ENCODE peak calls at places on chromosome 18, in ten cellular contexts. One of them, this sample, is unnamed.

GRCh38 chr18:43265465-43265864 is 11.8 kb downstream of the SYT4 start:
- DNase-seq in neural crest cell: no peak
- DNase-seq in HTR-8/SVneo: no peak
- DNase-seq in substantia nigra: no peak
- DNase-seq in activated CD8-positive, alpha-beta memory T cell treated with anti-CD3 and anti-CD28 coated beads, Interleukin-2, amount 10 ng/mL, durations not matched to agents 7 days and 5 days: no peak
- DNase-seq in fibroblast of mammary gland: no peak
- DNase-seq in stimulated activated CD8-positive, alpha-beta memory T cell treated with anti-CD3 and anti-CD28 coated beads, Interleukin-15, amount 100 ng/mL, for 24 hours: no peak
- DNase-seq in GM19239: no peak
- DNase-seq in amniotic stem cell: no peak
- DNase-seq in B cell: no peak
- DNase-seq in this sample: no peak

GRCh38 chr18:54828290-54828871 is at the start of gene RAB27B:
- DNase-seq in neural crest cell: peak
- DNase-seq in HTR-8/SVneo: peak
- DNase-seq in substantia nigra: no peak
- DNase-seq in activated CD8-positive, alpha-beta memory T cell treated with anti-CD3 and anti-CD28 coated beads, Interleukin-2, amount 10 ng/mL, durations not matched to agents 7 days and 5 days: peak
- DNase-seq in fibroblast of mammary gland: peak
- DNase-seq in stimulated activated CD8-positive, alpha-beta memory T cell treated with anti-CD3 and anti-CD28 coated beads, Interleukin-15, amount 100 ng/mL, for 24 hours: peak
- DNase-seq in GM19239: no peak
- DNase-seq in amniotic stem cell: peak
- DNase-seq in B cell: peak
- DNase-seq in this sample: no peak

GRCh38 chr18:32086866-32087265 is 4.8 kb upstream of the RNF138 start:
- DNase-seq in neural crest cell: no peak
- DNase-seq in HTR-8/SVneo: no peak
- DNase-seq in substantia nigra: no peak
- DNase-seq in activated CD8-positive, alpha-beta memory T cell treated with anti-CD3 and anti-CD28 coated beads, Interleukin-2, amount 10 ng/mL, durations not matched to agents 7 days and 5 days: no peak
- DNase-seq in fibroblast of mammary gland: peak
- DNase-seq in stimulated activated CD8-positive, alpha-beta memory T cell treated with anti-CD3 and anti-CD28 coated beads, Interleukin-15, amount 100 ng/mL, for 24 hours: no peak
- DNase-seq in GM19239: no peak
- DNase-seq in amniotic stem cell: no peak
- DNase-seq in B cell: no peak
- DNase-seq in this sample: no peak

GRCh38 chr18:63137999-63138448 is 181.5 kb downstream of the BCL2 start:
- DNase-seq in neural crest cell: no peak
- DNase-seq in HTR-8/SVneo: no peak
- DNase-seq in substantia nigra: no peak
- DNase-seq in activated CD8-positive, alpha-beta memory T cell treated with anti-CD3 and anti-CD28 coated beads, Interleukin-2, amount 10 ng/mL, durations not matched to agents 7 days and 5 days: peak
- DNase-seq in fibroblast of mammary gland: no peak
- DNase-seq in stimulated activated CD8-positive, alpha-beta memory T cell treated with anti-CD3 and anti-CD28 coated beads, Interleukin-15, amount 100 ng/mL, for 24 hours: no peak
- DNase-seq in GM19239: no peak
- DNase-seq in amniotic stem cell: no peak
- DNase-seq in B cell: peak
- DNase-seq in this sample: no peak

GRCh38 chr18:53305471-53305870 is 919.0 kb downstream of the MBD2 start:
- DNase-seq in neural crest cell: no peak
- DNase-seq in HTR-8/SVneo: no peak
- DNase-seq in substantia nigra: no peak
- DNase-seq in activated CD8-positive, alpha-beta memory T cell treated with anti-CD3 and anti-CD28 coated beads, Interleukin-2, amount 10 ng/mL, durations not matched to agents 7 days and 5 days: no peak
- DNase-seq in fibroblast of mammary gland: no peak
- DNase-seq in stimulated activated CD8-positive, alpha-beta memory T cell treated with anti-CD3 and anti-CD28 coated beads, Interleukin-15, amount 100 ng/mL, for 24 hours: no peak
- DNase-seq in GM19239: no peak
- DNase-seq in amniotic stem cell: no peak
- DNase-seq in B cell: no peak
- DNase-seq in this sample: no peak

GRCh38 chr18:43539862-43540261 is 262.6 kb upstream of the SYT4 start:
- DNase-seq in neural crest cell: no peak
- DNase-seq in HTR-8/SVneo: no peak
- DNase-seq in substantia nigra: no peak
- DNase-seq in activated CD8-positive, alpha-beta memory T cell treated with anti-CD3 and anti-CD28 coated beads, Interleukin-2, amount 10 ng/mL, durations not matched to agents 7 days and 5 days: no peak
- DNase-seq in fibroblast of mammary gland: peak
- DNase-seq in stimulated activated CD8-positive, alpha-beta memory T cell treated with anti-CD3 and anti-CD28 coated beads, Interleukin-15, amount 100 ng/mL, for 24 hours: no peak
- DNase-seq in GM19239: no peak
- DNase-seq in amniotic stem cell: no peak
- DNase-seq in B cell: no peak
- DNase-seq in this sample: no peak

GRCh38 chr18:56641714-56642331 is 3.4 kb upstream of the TXNL1 start:
- DNase-seq in neural crest cell: no peak
- DNase-seq in HTR-8/SVneo: no peak
- DNase-seq in substantia nigra: no peak
- DNase-seq in activated CD8-positive, alpha-beta memory T cell treated with anti-CD3 and anti-CD28 coated beads, Interleukin-2, amount 10 ng/mL, durations not matched to agents 7 days and 5 days: no peak
- DNase-seq in fibroblast of mammary gland: peak
- DNase-seq in stimulated activated CD8-positive, alpha-beta memory T cell treated with anti-CD3 and anti-CD28 coated beads, Interleukin-15, amount 100 ng/mL, for 24 hours: no peak
- DNase-seq in GM19239: no peak
- DNase-seq in amniotic stem cell: no peak
- DNase-seq in B cell: no peak
- DNase-seq in this sample: no peak

GRCh38 chr18:35456181-35456850 is 41.4 kb downstream of the INO80C start:
- DNase-seq in neural crest cell: no peak
- DNase-seq in HTR-8/SVneo: no peak
- DNase-seq in substantia nigra: no peak
- DNase-seq in activated CD8-positive, alpha-beta memory T cell treated with anti-CD3 and anti-CD28 coated beads, Interleukin-2, amount 10 ng/mL, durations not matched to agents 7 days and 5 days: no peak
- DNase-seq in fibroblast of mammary gland: peak
- DNase-seq in stimulated activated CD8-positive, alpha-beta memory T cell treated with anti-CD3 and anti-CD28 coated beads, Interleukin-15, amount 100 ng/mL, for 24 hours: no peak
- DNase-seq in GM19239: no peak
- DNase-seq in amniotic stem cell: no peak
- DNase-seq in B cell: no peak
- DNase-seq in this sample: no peak

GRCh38 chr18:28045176-28045810 is 131.6 kb downstream of the CDH2 start:
- DNase-seq in neural crest cell: no peak
- DNase-seq in HTR-8/SVneo: no peak
- DNase-seq in substantia nigra: no peak
- DNase-seq in activated CD8-positive, alpha-beta memory T cell treated with anti-CD3 and anti-CD28 coated beads, Interleukin-2, amount 10 ng/mL, durations not matched to agents 7 days and 5 days: no peak
- DNase-seq in fibroblast of mammary gland: peak
- DNase-seq in stimulated activated CD8-positive, alpha-beta memory T cell treated with anti-CD3 and anti-CD28 coated beads, Interleukin-15, amount 100 ng/mL, for 24 hours: no peak
- DNase-seq in GM19239: no peak
- DNase-seq in amniotic stem cell: no peak
- DNase-seq in B cell: no peak
- DNase-seq in this sample: no peak

GRCh38 chr18:49548266-49548665 is 13.6 kb upstream of the LIPG start:
- DNase-seq in neural crest cell: no peak
- DNase-seq in HTR-8/SVneo: no peak
- DNase-seq in substantia nigra: no peak
- DNase-seq in activated CD8-positive, alpha-beta memory T cell treated with anti-CD3 and anti-CD28 coated beads, Interleukin-2, amount 10 ng/mL, durations not matched to agents 7 days and 5 days: no peak
- DNase-seq in fibroblast of mammary gland: peak
- DNase-seq in stimulated activated CD8-positive, alpha-beta memory T cell treated with anti-CD3 and anti-CD28 coated beads, Interleukin-15, amount 100 ng/mL, for 24 hours: no peak
- DNase-seq in GM19239: no peak
- DNase-seq in amniotic stem cell: no peak
- DNase-seq in B cell: no peak
- DNase-seq in this sample: no peak

GRCh38 chr18:24560511-24560981 is 100.1 kb downstream of the HRH4 start:
- DNase-seq in neural crest cell: no peak
- DNase-seq in HTR-8/SVneo: no peak
- DNase-seq in substantia nigra: no peak
- DNase-seq in activated CD8-positive, alpha-beta memory T cell treated with anti-CD3 and anti-CD28 coated beads, Interleukin-2, amount 10 ng/mL, durations not matched to agents 7 days and 5 days: no peak
- DNase-seq in fibroblast of mammary gland: no peak
- DNase-seq in stimulated activated CD8-positive, alpha-beta memory T cell treated with anti-CD3 and anti-CD28 coated beads, Interleukin-15, amount 100 ng/mL, for 24 hours: no peak
- DNase-seq in GM19239: no peak
- DNase-seq in amniotic stem cell: no peak
- DNase-seq in B cell: no peak
- DNase-seq in this sample: no peak